ENCODE peak calls at places on chromosomes 7 and 10, in four cellular contexts. K is CD8-positive, alpha-beta T cell; H is smooth muscle cell of the brain vasculature; W is GM10248. Y is an unnamed sample.

GRCh38 chr7:148973256-148973655 is 55.0 kb downstream of the PDIA4 start:
- DNase-seq in K (no peak), H (no peak), W (no peak), Y (no peak)

GRCh38 chr7:20385121-20385520 is 54.4 kb downstream of the ITGB8 start:
- DNase-seq in K (no peak), H (no peak), W (no peak), Y (no peak)

GRCh38 chr10:58731276-58731675 is 218.6 kb downstream of the BICC1 start:
- DNase-seq in K (no peak), H (no peak), W (no peak), Y (no peak)

GRCh38 chr7:113100091-113100723 is 13.6 kb upstream of the GPR85 start:
- DNase-seq in K (no peak), H (no peak), W (no peak), Y (no peak)

GRCh38 chr10:128943111-128943510 is 523.9 kb upstream of the MGMT start:
- DNase-seq in K (no peak), H (no peak), W (no peak), Y (no peak)

GRCh38 chr7:7148799-7149481 is 33.4 kb upstream of the C1GALT1 start:
- DNase-seq in K (no peak), H (no peak), W (no peak), Y (no peak)

GRCh38 chr7:158033196-158033595 is 554.4 kb downstream of the PTPRN2 start:
- DNase-seq in K (no peak), H (no peak), W (no peak), Y (no peak)

GRCh38 chr7:27202741-27203134 is 2.8 kb upstream of the HOXA13 start:
- DNase-seq in K (no peak), H (no peak), W (no peak), Y (no peak)

GRCh38 chr7:13279854-13280435 is 592.5 kb downstream of the ARL4A start:
- DNase-seq in K (no peak), H (no peak), W (no peak), Y (no peak)

GRCh38 chr10:132112611-132113010 is 46.9 kb downstream of the JAKMIP3 start:
- DNase-seq in K (no peak), H (no peak), W (no peak), Y (no peak)

GRCh38 chr7:81501220-81501619 is 268.6 kb downstream of the HGF start:
- DNase-seq in K (no peak), H (no peak), W (no peak), Y (peak; percentile 30)

GRCh38 chr7:65276822-65277221 is 96.8 kb upstream of the ZNF92 start:
- DNase-seq in K (no peak), H (no peak), W (no peak), Y (no peak)

GRCh38 chr10:117686606-117687005 is 144.1 kb downstream of the EMX2 start:
- DNase-seq in K (no peak), H (no peak), W (no peak), Y (no peak)

GRCh38 chr10:70935631-70936030 is 47.3 kb upstream of the PCBD1 start:
- DNase-seq in K (no peak), H (no peak), W (no peak), Y (no peak)

Y was measured in brain pericyte.